ENCODE peak calls at places on chromosomes 12 and 14, in four cellular contexts. R is K562, N is GM23338, H is GM12892. I is an unnamed sample.

GRCh38 chr12:2273288-2273687 is 220.5 kb downstream of the CACNA1C start:
- DNase-seq in R (no peak), N (no peak), H (no peak), I (no peak)

GRCh38 chr14:23209651-23210423 is 26.4 kb upstream of the SLC7A8 start:
- DNase-seq in R (no peak), N (no peak), H (no peak), I (no peak)

GRCh38 chr12:96336489-96336888 is 63.8 kb downstream of the CDK17 start:
- DNase-seq in R (no peak), N (no peak), H (no peak), I (no peak)

GRCh38 chr14:90783344-90783743 is 32.9 kb downstream of the TTC7B start:
- DNase-seq in R (no peak), N (no peak), H (no peak), I (no peak)

GRCh38 chr14:74804219-74804825 is 41.2 kb downstream of the YLPM1 start:
- DNase-seq in R (peak), N (peak), H (no peak), I (peak)

GRCh38 chr12:26648584-26648983 is 184.4 kb downstream of the ITPR2 start:
- DNase-seq in R (no peak), N (no peak), H (no peak), I (no peak)

GRCh38 chr12:105214141-105214540 is 21.8 kb downstream of the APPL2 start:
- DNase-seq in R (no peak), N (no peak), H (no peak), I (no peak)

GRCh38 chr12:55931780-55932545 is 1.0 kb downstream of the DGKA start:
- DNase-seq in R (peak), N (peak), H (no peak), I (no peak)

GRCh38 chr12:121578230-121579189 is 2.3 kb downstream of the KDM2B start:
- DNase-seq in R (no peak), N (peak), H (no peak), I (no peak)

GRCh38 chr12:122366685-122367475 is 55.6 kb downstream of the CLIP1 start:
- DNase-seq in R (peak), N (peak), H (no peak), I (peak)

GRCh38 chr12:89179245-89179644 is 173.1 kb downstream of the DUSP6 start:
- DNase-seq in R (no peak), N (no peak), H (no peak), I (no peak)

GRCh38 chr12:74171478-74171909 is 366.1 kb upstream of the ATXN7L3B start:
- DNase-seq in R (peak), N (no peak), H (no peak), I (no peak)

GRCh38 chr14:69573841-69574265 is 818 bp downstream of the CCDC177 start:
- DNase-seq in R (no peak), N (peak), H (no peak), I (no peak)

GRCh38 chr14:74765721-74766120 is 2.6 kb downstream of the YLPM1 start:
- DNase-seq in R (no peak), N (no peak), H (no peak), I (no peak)

GRCh38 chr12:6699989-6700645 is 498 bp downstream of the PIANP start:
- DNase-seq in R (peak), N (peak), H (no peak), I (no peak)

GRCh38 chr14:75548544-75548943 is 26.3 kb downstream of the BATF start:
- DNase-seq in R (no peak), N (no peak), H (no peak), I (no peak)

GRCh38 chr12:57223191-57224165 is 6.0 kb upstream of the SHMT2 start:
- DNase-seq in R (no peak), N (no peak), H (no peak), I (no peak)

GRCh38 chr14:86796221-86797074 is 1196.5 kb downstream of the GALC start:
- DNase-seq in R (no peak), N (no peak), H (no peak), I (no peak)

GRCh38 chr14:51157012-51157411 is 62.1 kb upstream of the TRIM9 start:
- DNase-seq in R (no peak), N (peak), H (no peak), I (peak)

GRCh38 chr12:51773145-51773869 is 75.2 kb downstream of the FIGNL2 start:
- DNase-seq in R (no peak), N (no peak), H (no peak), I (no peak)

GRCh38 chr14:50831704-50832130 is 755 bp upstream of the NIN start:
- DNase-seq in R (peak), N (peak), H (no peak), I (no peak)

GRCh38 chr12:66140726-66141125 is 10.2 kb upstream of the LLPH start:
- DNase-seq in R (no peak), N (peak), H (no peak), I (no peak)

DNA sequence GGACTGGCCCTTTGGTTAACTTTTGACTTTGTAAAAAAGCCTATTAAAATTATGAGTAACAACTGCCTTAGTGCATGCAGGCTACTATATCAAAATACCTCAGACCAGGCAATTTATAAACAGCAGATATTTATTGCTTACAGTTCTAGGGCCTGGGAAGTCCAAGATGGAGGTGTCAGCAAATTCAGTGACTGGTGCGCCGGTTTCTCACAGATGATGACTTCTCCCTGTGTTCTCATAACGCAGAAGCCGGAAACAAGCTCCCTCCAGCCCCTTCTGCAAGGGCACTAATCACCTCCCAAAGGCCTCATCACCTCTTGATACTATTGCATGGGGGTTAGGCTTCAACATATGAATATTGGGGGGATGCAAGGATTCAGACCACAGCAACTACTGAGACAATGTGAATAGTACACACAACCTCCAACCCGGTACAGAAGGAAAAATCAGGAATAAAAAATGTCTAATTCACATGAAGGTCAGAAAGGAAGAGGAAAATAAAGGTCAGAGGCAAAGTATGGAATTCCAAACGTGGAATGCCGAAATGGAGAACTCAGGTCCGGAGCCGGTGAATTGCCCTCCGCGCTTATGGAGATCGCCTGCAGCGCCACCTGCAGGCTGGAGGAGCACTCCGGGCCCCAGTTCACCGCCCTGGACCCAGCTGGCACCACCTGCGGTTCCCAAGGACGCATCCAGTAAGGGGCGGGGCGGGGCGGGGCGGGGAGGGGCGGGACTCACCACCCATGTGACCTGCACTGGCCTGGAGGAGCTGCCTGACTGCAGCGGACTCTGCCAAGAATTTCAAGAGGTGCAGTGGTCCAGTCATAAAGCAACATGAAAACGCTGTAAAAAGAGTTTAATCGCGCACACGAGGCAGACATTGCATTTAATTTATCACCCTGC is 203.4 kb downstream of the KIF26A start:
- DNase-seq in R (peak), N (peak), H (no peak), I (no peak)
- TF ChIP-seq POLR2AphosphoS5 in R (no peak), N (no peak), H (no peak), I (no peak)

GRCh38 chr12:4293942-4294505 is 20.5 kb downstream of the CCND2 start:
- DNase-seq in R (no peak), N (no peak), H (no peak), I (no peak)

GRCh38 chr12:4290011-4290790 is 16.6 kb downstream of the CCND2 start:
- DNase-seq in R (no peak), N (no peak), H (no peak), I (no peak)

GRCh38 chr12:4293299-4293941 is 19.9 kb downstream of the CCND2 start:
- DNase-seq in R (no peak), N (no peak), H (no peak), I (no peak)

GRCh38 chr12:4289334-4289878 is 15.8 kb downstream of the CCND2 start:
- DNase-seq in R (no peak), N (no peak), H (no peak), I (no peak)

GRCh38 chr12:4292266-4293063 is 18.9 kb downstream of the CCND2 start:
- DNase-seq in R (no peak), N (no peak), H (no peak), I (no peak)
- TF ChIP-seq POLR2AphosphoS5 in R (no peak), N (no peak), H (no peak), I (no peak)

DNA sequence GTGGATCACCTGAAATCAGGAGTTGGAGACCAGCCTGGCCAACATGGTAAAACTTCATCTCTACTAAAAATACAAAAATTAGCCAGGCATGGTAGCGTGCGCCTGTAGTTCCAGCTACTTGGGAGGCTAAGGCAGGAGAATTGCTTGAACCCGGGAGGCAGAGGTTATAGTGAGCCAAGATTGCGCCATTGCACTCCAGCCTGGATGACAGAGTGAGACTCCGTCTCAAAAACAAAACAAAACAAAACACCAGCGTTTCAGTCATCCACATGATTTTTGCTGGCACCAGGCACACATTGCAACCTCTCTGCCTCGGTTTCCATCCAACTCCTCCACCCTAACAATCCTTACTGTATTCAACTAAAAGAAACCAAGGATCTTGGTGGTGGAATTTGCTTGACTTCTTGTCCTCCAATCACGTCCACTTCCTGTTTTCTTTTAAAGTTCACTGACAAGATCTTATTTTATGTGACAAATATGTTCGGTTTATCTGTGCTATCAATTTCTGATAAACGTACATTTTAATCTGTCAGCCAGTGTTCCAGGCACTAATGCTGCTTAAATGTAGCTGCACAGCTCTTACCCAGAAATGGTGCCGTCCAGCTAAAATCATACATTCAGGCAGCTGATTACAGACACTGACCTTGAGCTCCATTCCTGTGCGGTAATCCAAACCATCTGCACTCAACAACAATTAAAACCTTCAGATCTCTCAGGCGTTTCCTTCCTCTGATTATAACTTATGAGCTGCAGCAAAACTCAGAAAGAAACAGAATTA is 26.7 kb upstream of the RASSF3 start:
- DNase-seq in R (no peak), N (no peak), H (no peak), I (no peak)
- TF ChIP-seq POLR2AphosphoS5 in R (no peak), N (no peak), H (no peak), I (no peak)

GRCh38 chr12:106975098-106975497 is 11.8 kb downstream of the MTERF2 start:
- DNase-seq in R (no peak), N (no peak), H (no peak), I (no peak)

GRCh38 chr12:106976668-106977067 is 10.3 kb downstream of the MTERF2 start:
- DNase-seq in R (no peak), N (no peak), H (no peak), I (no peak)

GRCh38 chr12:106980944-106981343 is 6.0 kb downstream of the MTERF2 start:
- DNase-seq in R (no peak), N (no peak), H (no peak), I (no peak)

GRCh38 chr12:106976013-106976658 is 10.8 kb downstream of the MTERF2 start:
- DNase-seq in R (no peak), N (no peak), H (no peak), I (no peak)

GRCh38 chr12:106978035-106978800 is 8.7 kb downstream of the MTERF2 start:
- DNase-seq in R (no peak), N (no peak), H (no peak), I (no peak)
- TF ChIP-seq POLR2AphosphoS5 in R (no peak), N (no peak), H (no peak), I (no peak)

GRCh38 chr12:93789767-93790166 is 112.6 kb downstream of the CRADD start:
- DNase-seq in R (no peak), N (no peak), H (no peak), I (no peak)

GRCh38 chr12:93785262-93786010 is 108.3 kb downstream of the CRADD start:
- DNase-seq in R (peak), N (peak), H (no peak), I (peak)

GRCh38 chr12:93790472-93791152 is 113.4 kb downstream of the CRADD start:
- DNase-seq in R (peak), N (peak), H (no peak), I (no peak)

GRCh38 chr12:93786669-93787397 is 109.7 kb downstream of the CRADD start:
- DNase-seq in R (no peak), N (no peak), H (no peak), I (no peak)

GRCh38 chr12:93788853-93789252 is 111.7 kb downstream of the CRADD start:
- DNase-seq in R (no peak), N (no peak), H (no peak), I (no peak)
- TF ChIP-seq POLR2AphosphoS5 in R (no peak), N (no peak), H (no peak), I (no peak)

DNA sequence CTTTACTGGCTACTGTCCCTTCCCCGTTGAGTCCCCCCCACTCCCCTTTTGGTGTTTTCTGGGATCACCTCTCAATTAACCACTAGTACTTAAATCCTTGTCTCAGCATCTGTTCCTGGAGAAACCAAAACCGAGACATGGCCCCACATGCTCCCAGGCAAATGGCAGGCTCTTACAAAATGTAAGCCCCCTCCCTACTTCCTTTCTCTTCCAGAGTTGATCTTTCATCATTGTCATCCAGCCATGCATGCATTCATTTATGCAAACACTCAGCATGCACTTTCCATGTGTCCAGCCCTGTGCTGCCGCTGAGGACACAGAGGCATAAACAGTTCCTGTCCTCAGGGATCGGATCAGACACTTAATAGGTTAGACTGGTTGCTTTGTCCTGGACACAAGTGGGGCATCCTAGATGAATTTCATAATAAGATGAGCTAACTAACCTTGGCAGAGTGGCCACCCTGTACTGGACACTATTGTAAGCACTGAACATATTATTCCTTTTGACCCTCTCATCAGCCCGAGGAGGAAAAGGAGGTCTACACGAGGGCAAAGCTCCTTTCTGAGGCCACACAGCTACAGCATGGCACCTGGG is 23.2 kb downstream of the PRIMA1 start:
- DNase-seq in R (no peak), N (no peak), H (no peak), I (no peak)
- TF ChIP-seq POLR2AphosphoS5 in R (no peak), N (no peak), H (no peak), I (no peak)